ENCODE peak calls at places on chromosomes 3 and 15, in five cellular contexts. E, T, F, Y and B are unnamed samples. For H3K4me1, the result is how much of the 10 kb centered on the place peaks cover.

GRCh38 chr3:11005686-11006256 is 13.2 kb downstream of the SLC6A1 start:
- DNase-seq in E (no peak), T (no peak), Y (no peak), F (no peak), B (no peak)

GRCh38 chr15:27486036-27486435 is 515.1 kb downstream of the GABRG3 start:
- DNase-seq in F (no peak), E (no peak), T (no peak), Y (no peak), B (no peak)

GRCh38 chr3:170419301-170420087 is 826 bp downstream of the CLDN11 start:
- DNase-seq in E (no peak), Y (peak), F (no peak), T (no peak), B (peak)

GRCh38 chr3:99641480-99641879 is 3.1 kb downstream of the COL8A1 start:
- DNase-seq in E (no peak), T (no peak), Y (no peak), F (no peak), B (no peak)

GRCh38 chr15:98597666-98598065 is 50.7 kb upstream of the IGF1R start:
- DNase-seq in T (no peak), Y (no peak), E (peak), F (peak), B (no peak)

GRCh38 chr3:154113609-154114008 is 7.6 kb upstream of the ARHGEF26 start:
- DNase-seq in E (no peak), Y (no peak), T (no peak), F (no peak), B (no peak)

GRCh38 chr15:43899928-43900327 is 73.1 kb downstream of the WDR76 start:
- DNase-seq in Y (no peak), E (no peak), T (no peak), F (no peak), B (no peak)

GRCh38 chr3:128296469-128297251 is 143.4 kb downstream of the EEFSEC start:
- DNase-seq in F (peak), T (no peak), Y (no peak), E (no peak), B (peak)

GRCh38 chr3:111823341-111823830 is 35.7 kb upstream of the PHLDB2 start:
- DNase-seq in E (no peak), F (no peak), T (no peak), Y (no peak), B (no peak)

GRCh38 chr3:10549617-10550228 is 44.3 kb upstream of the ATP2B2 start:
- DNase-seq in Y (peak), E (no peak), T (no peak), F (no peak), B (no peak)

GRCh38 chr3:152219769-152220255 is 48.9 kb upstream of the MBNL1 start:
- DNase-seq in F (no peak), Y (no peak), T (no peak), E (no peak), B (no peak)

GRCh38 chr15:85551221-85551832 is 170.9 kb downstream of the AKAP13 start:
- DNase-seq in E (no peak), Y (no peak), T (no peak), F (no peak), B (no peak)

GRCh38 chr3:62727576-62727975 is 147.6 kb downstream of the CADPS start:
- DNase-seq in Y (no peak), T (peak), E (no peak), F (no peak), B (no peak)

GRCh38 chr15:83323296-83323711 is 38.8 kb upstream of the BNC1 start:
- DNase-seq in Y (no peak), T (no peak), F (no peak), E (peak), B (no peak)

GRCh38 chr3:140180603-140181002 is 245.6 kb downstream of the CLSTN2 start:
- DNase-seq in F (no peak), T (no peak), E (no peak), Y (no peak), B (no peak)

GRCh38 chr3:34312684-34313083 is 514.3 kb downstream of the PDCD6IP start:
- DNase-seq in F (no peak), T (peak), Y (no peak), E (no peak), B (no peak)

GRCh38 chr3:14534379-14535191 is 5.6 kb downstream of the GRIP2 start:
- DNase-seq in E (no peak), Y (no peak), F (no peak), T (peak), B (no peak)
- H3K4me1 ChIP-seq in E (under half), Y (under half), F (under half), T (half or more), B (half or more)

GRCh38 chr3:115713247-115713646 is 89.9 kb downstream of the GAP43 start:
- DNase-seq in F (no peak), Y (no peak), E (no peak), T (peak), B (no peak)

GRCh38 chr3:115709135-115709534 is 85.8 kb downstream of the GAP43 start:
- DNase-seq in T (no peak), Y (no peak), F (no peak), E (no peak), B (no peak)

GRCh38 chr3:115710799-115711198 is 87.5 kb downstream of the GAP43 start:
- DNase-seq in F (no peak), T (no peak), E (no peak), Y (no peak), B (no peak)

GRCh38 chr3:115708540-115708939 is 85.2 kb downstream of the GAP43 start:
- DNase-seq in F (no peak), T (no peak), Y (no peak), E (no peak), B (no peak)

GRCh38 chr3:115709931-115710330 is 86.6 kb downstream of the GAP43 start:
- DNase-seq in E (no peak), Y (no peak), F (no peak), T (peak), B (no peak)
- H3K4me1 ChIP-seq in E (under half), Y (under half), F (under half), T (under half), B (under half)

DNA sequence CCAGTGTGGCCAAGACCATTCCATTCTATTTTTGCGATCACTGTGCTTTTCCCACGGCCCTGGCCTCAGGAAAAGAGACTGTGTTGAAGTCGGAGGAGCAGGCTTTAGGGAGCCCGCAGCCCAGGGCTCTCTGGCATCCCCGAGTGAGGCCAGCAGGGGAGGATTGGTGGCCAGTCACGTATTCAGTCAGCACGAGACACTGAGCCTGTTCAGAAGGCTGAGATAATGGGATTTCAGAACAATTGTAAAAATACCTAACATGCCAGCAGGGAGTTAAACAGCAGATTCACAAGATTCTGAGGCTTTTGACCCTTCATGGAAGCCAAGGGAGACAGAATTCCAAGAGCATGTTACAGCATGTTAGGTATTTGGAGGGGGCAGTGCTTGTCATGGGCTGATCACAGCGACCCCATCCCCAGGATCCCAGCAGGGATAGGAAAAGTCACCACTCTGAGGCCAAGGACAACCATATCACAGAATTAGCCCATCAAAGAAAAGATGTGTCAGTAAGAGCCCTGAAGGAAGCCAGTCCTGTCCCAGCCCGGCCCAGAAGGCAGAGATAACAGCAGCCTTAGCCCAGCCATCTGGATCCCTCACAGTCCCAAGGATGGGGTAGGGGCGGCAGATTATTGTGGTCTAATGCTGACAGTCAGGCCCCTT is 40.6 kb downstream of the AMOTL2 start:
- DNase-seq in E (peak), F (no peak), Y (peak), T (peak), B (no peak)
- H3K4me1 ChIP-seq in E (half or more), F (half or more), Y (half or more), T (under half), B (under half)

GRCh38 chr3:79587150-79587549 is 180.6 kb downstream of the ROBO1 start:
- DNase-seq in F (no peak), E (no peak), Y (no peak), T (no peak), B (no peak)
- H3K4me1 ChIP-seq in F (under half), E (under half), Y (under half), T (under half), B (under half)

DNA sequence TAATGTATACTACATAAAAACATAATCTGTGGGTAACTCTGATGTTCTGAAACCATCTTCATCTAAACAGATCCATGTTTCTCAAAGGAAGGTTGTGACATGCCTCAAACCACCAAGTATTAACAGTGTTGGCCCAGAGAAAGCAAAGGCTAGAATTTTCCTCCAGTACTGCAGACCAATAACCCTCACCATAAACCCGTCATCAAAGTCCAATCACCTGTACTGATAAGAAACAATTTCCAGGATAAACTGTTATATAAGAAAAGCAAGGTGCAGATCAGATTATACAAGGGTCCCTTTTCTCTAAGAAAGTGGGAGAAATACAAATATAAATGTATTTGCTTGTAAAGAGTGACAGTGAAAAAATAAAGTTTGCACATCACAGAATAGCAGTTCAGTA is 32.3 kb downstream of the TBC1D2B start:
- DNase-seq in T (no peak), Y (no peak), E (no peak), F (no peak), B (no peak)
- H3K4me1 ChIP-seq in T (under half), Y (half or more), E (under half), F (under half), B (under half)

GRCh38 chr15:89363133-89363532 is 28.5 kb upstream of the POLG start:
- DNase-seq in T (no peak), E (peak), F (no peak), Y (no peak), B (no peak)

GRCh38 chr15:89363770-89364169 is 29.1 kb upstream of the POLG start:
- DNase-seq in T (no peak), E (no peak), F (no peak), Y (no peak), B (no peak)

GRCh38 chr15:89365457-89366055 is 30.9 kb upstream of the POLG start:
- DNase-seq in Y (no peak), F (no peak), E (no peak), T (no peak), B (no peak)

GRCh38 chr15:89364741-89365450 is 30.3 kb upstream of the POLG start:
- DNase-seq in E (no peak), F (no peak), Y (no peak), T (no peak), B (no peak)

DNA sequence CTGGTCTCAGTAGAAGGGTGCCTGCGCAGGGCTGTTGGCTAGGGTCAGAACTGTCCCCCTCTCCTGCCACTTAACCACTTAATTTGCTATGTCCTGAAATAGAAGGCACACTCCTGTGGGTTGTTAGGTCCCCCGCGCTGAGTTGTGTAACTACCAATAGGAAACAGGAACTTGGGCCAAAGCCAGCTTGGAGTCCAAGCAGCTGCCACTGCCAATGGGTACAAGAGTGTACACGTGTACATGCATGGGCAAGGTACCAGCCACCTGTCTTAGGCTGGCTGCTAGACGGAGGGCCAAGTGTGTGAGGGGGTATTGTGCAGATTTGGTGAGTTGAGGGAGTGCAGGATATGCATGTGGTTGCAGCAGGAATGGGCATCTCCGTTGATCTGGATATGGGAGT is 29.7 kb upstream of the POLG start:
- DNase-seq in E (peak), T (no peak), Y (no peak), F (no peak), B (no peak)
- H3K4me1 ChIP-seq in E (under half), T (under half), Y (under half), F (under half), B (under half)